ENCODE peak calls at places on chromosomes 6 and 20, in six cellular contexts. B, Y, A, I, H and S are unnamed samples.

GRCh38 chr6:99364026-99364425 is 14.6 kb upstream of the FAXC start:
- DNase-seq in B (no peak), Y (no peak), A (no peak), I (no peak), H (no peak), S (no peak)

GRCh38 chr6:39426057-39426592 is 103.6 kb upstream of the KCNK16 start:
- DNase-seq in B (peak; percentile 95), Y (peak; percentile 33), A (peak; percentile 70), I (no peak), H (peak; percentile 69), S (peak; percentile 62)

GRCh38 chr6:129577691-129578090 is 132.3 kb downstream of the ARHGAP18 start:
- DNase-seq in B (peak; percentile 38), Y (no peak), A (no peak), I (no peak), H (no peak), S (no peak)

GRCh38 chr6:159758031-159759001 is 3.5 kb upstream of the ACAT2 start:
- DNase-seq in B (no peak), Y (peak; percentile 81), A (no peak), I (no peak), H (peak; percentile 50), S (peak; percentile 54)

GRCh38 chr6:90088009-90088408 is 193.7 kb downstream of the GJA10 start:
- DNase-seq in B (peak; percentile 62), Y (peak; percentile 86), A (no peak), I (no peak), H (no peak), S (peak; percentile 75)

GRCh38 chr6:30206799-30207618 is 6.2 kb downstream of the TRIM26 start:
- DNase-seq in B (peak; percentile 8), Y (peak; percentile 20), A (no peak), I (no peak), H (no peak), S (no peak)

GRCh38 chr6:19463925-19464324 is 373.2 kb upstream of the ID4 start:
- DNase-seq in B (no peak), Y (no peak), A (no peak), I (no peak), H (no peak), S (no peak)

GRCh38 chr6:133945158-133945557 is 7.9 kb upstream of the TBPL1 start:
- DNase-seq in B (no peak), Y (peak; percentile 29), A (no peak), I (no peak), H (no peak), S (peak; percentile 6)

GRCh38 chr6:100617633-100618348 is 153.1 kb upstream of the SIM1 start:
- DNase-seq in B (no peak), Y (peak; percentile 48), A (no peak), I (no peak), H (no peak), S (peak; percentile 73)

GRCh38 chr20:63740501-63741353 is 1.2 kb downstream of the SLC2A4RG start:
- DNase-seq in B (peak; percentile 86), Y (peak; percentile 86), A (peak; percentile 97), I (peak; percentile 95), H (peak; percentile 85), S (peak; percentile 84)

GRCh38 chr6:90284745-90285481 is 11.7 kb downstream of the BACH2 start:
- DNase-seq in B (peak; percentile 87), Y (peak; percentile 70), A (no peak), I (no peak), H (no peak), S (peak; percentile 60)

GRCh38 chr6:21265264-21266044 is 328.1 kb upstream of the SOX4 start:
- DNase-seq in B (no peak), Y (peak; percentile 5), A (no peak), I (no peak), H (no peak), S (peak; percentile 86)

GRCh38 chr6:6333498-6333897 is 13.0 kb upstream of the F13A1 start:
- DNase-seq in B (no peak), Y (no peak), A (no peak), I (no peak), H (no peak), S (peak; percentile 19)

GRCh38 chr6:33181141-33181540 is 11.1 kb downstream of the COL11A2 start:
- DNase-seq in B (no peak), Y (no peak), A (no peak), I (no peak), H (no peak), S (no peak)

GRCh38 chr6:47042238-47042843 is at the start of gene ADGRF1:
- DNase-seq in B (no peak), Y (no peak), A (peak; percentile 64), I (no peak), H (no peak), S (peak; percentile 91)

GRCh38 chr6:82263916-82264315 is 16.4 kb upstream of the IBTK start:
- DNase-seq in B (no peak), Y (no peak), A (no peak), I (no peak), H (no peak), S (no peak)

GRCh38 chr20:49219924-49220831 is 962 bp downstream of the DDX27 start:
- DNase-seq in B (no peak), Y (no peak), A (no peak), I (no peak), H (no peak), S (peak; percentile 20)

GRCh38 chr6:127851197-127851596 is 49.7 kb downstream of the THEMIS start:
- DNase-seq in B (no peak), Y (peak; percentile 26), A (no peak), I (no peak), H (no peak), S (no peak)

GRCh38 chr6:30790734-30791383 is 46.5 kb upstream of the IER3 start:
- DNase-seq in B (no peak), Y (no peak), A (no peak), I (no peak), H (no peak), S (no peak)

GRCh38 chr6:164169355-164169754 is 754.8 kb downstream of the QKI start:
- DNase-seq in B (no peak), Y (no peak), A (no peak), I (no peak), H (no peak), S (no peak)

GRCh38 chr6:142867355-142867801 is 77.6 kb downstream of the HIVEP2 start:
- DNase-seq in B (peak; percentile 79), Y (peak; percentile 29), A (no peak), I (no peak), H (no peak), S (no peak)

GRCh38 chr6:52390361-52390727 is 28.4 kb downstream of the PAQR8 start:
- DNase-seq in B (peak; percentile 65), Y (peak; percentile 73), A (no peak), I (no peak), H (no peak), S (peak; percentile 86)

GRCh38 chr6:139344186-139344963 is 30.1 kb downstream of the CITED2 start:
- DNase-seq in B (no peak), Y (no peak), A (no peak), I (no peak), H (no peak), S (no peak)

GRCh38 chr20:21564127-21564773 is 50.4 kb upstream of the NKX2-2 start:
- DNase-seq in B (no peak), Y (no peak), A (no peak), I (peak; percentile 23), H (no peak), S (no peak)

GRCh38 chr6:141562181-141562800 is 570.4 kb upstream of the GJE1 start:
- DNase-seq in B (peak; percentile 75), Y (no peak), A (no peak), I (no peak), H (no peak), S (peak; percentile 49)

GRCh38 chr6:24936641-24937317 is 1.0 kb upstream of the RIPOR2 start:
- DNase-seq in B (no peak), Y (peak; percentile 58), A (no peak), I (no peak), H (no peak), S (peak; percentile 22)
- H3K4me1 ChIP-seq in B (no peaks in the 10 kb centered on the region), Y (peaks cover 7% of the 10 kb centered on the region), A (no peaks in the 10 kb centered on the region), I (no peaks in the 10 kb centered on the region), H (peaks cover 10% of the 10 kb centered on the region), S (peaks cover 15% of the 10 kb centered on the region)

GRCh38 chr6:119215309-119215708 is 134.3 kb downstream of the MAN1A1 start:
- DNase-seq in B (no peak), Y (peak; percentile 30), A (no peak), I (no peak), H (no peak), S (no peak)

GRCh38 chr6:119218548-119218947 is 131.0 kb downstream of the MAN1A1 start:
- DNase-seq in B (no peak), Y (no peak), A (no peak), I (no peak), H (no peak), S (no peak)

GRCh38 chr6:119210596-119210995 is 132.1 kb upstream of the FAM184A start:
- DNase-seq in B (no peak), Y (peak; percentile 59), A (no peak), I (no peak), H (no peak), S (no peak)

GRCh38 chr6:119220452-119220851 is 129.1 kb downstream of the MAN1A1 start:
- DNase-seq in B (peak; percentile 12), Y (no peak), A (no peak), I (no peak), H (no peak), S (no peak)

DNA sequence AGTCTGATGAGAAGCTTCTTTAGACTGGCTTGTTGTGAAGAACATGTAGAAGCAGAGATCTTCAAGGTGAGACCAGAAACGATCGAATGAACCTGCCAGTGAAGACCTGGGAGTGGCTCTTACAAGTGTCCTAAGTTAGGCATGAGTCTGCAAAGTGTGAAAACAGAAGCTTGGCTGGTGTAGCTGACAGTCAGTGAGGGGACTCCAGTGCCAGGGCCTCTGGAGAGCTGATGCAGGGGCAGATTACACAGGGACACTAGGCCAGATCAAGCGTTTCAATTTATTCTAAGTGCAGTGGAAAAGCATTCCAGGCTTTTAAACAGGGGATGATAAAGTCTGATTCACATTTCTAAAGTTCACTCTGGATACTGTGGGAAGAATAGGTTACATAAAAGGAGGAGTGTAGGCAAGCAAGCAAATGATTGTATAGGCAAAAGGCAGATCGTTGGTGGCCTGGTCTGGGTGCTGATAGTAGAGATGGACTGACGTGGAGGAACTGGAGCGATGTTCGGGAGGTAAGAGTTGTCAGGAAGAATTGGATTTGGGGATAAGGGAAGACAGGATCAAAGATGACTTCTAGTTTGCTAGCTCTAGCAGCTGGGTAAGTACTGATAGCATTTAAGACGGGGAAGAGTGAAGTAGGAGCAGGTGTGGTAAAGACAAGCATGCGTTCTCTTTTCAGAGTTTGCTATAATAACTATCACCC is 133.5 kb downstream of the MAN1A1 start:
- DNase-seq in B (no peak), Y (no peak), A (no peak), I (no peak), H (no peak), S (no peak)
- H3K4me1 ChIP-seq in B (peaks cover 4% of the 10 kb centered on the region), Y (no peaks in the 10 kb centered on the region), A (peaks cover 15% of the 10 kb centered on the region), I (no peaks in the 10 kb centered on the region), H (no peaks in the 10 kb centered on the region), S (no peaks in the 10 kb centered on the region)

GRCh38 chr6:27297484-27297856 is 14.6 kb downstream of the POM121L2 start:
- DNase-seq in B (no peak), Y (no peak), A (no peak), I (no peak), H (no peak), S (no peak)
- H3K4me1 ChIP-seq in B (peaks cover 17% of the 10 kb centered on the region), Y (no peaks in the 10 kb centered on the region), A (peaks cover 3% of the 10 kb centered on the region), I (no peaks in the 10 kb centered on the region), H (no peaks in the 10 kb centered on the region), S (peaks cover 16% of the 10 kb centered on the region)

DNA sequence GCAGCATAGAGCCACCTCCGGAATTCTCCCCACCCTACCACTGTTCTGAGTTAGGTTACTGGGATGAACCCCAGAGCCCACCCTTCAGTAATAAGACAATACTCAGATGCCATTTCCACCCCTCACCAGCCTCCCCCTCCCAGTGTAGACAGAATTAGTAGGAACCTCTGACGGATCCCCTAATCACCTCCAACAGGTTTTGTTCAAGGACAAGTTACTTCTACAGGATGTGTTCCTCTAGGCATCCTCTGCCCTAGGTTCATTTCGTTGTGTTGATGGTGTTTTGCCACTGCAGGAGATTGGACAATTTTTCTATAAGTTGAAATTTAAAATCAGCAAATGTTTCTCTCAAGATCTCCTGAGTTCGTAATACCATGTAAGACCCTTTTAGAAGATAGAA is 22.8 kb downstream of the PLEKHG1 start:
- DNase-seq in B (no peak), Y (no peak), A (no peak), I (no peak), H (no peak), S (no peak)
- H3K4me1 ChIP-seq in B (peaks cover 32% of the 10 kb centered on the region), Y (no peaks in the 10 kb centered on the region), A (peaks cover 18% of the 10 kb centered on the region), I (peaks cover 5% of the 10 kb centered on the region), H (no peaks in the 10 kb centered on the region), S (peaks cover 4% of the 10 kb centered on the region)